ENCODE peak calls at places on chromosomes 16 and 17, in nine cellular contexts. M is A549, H is HCT116, Z is GM23338, F is Panc1, G is GM12878, O is SK-N-SH, X is K562, P is HepG2. A is an unnamed sample.

GRCh38 chr16:54282202-54282922 is 4.2 kb downstream of the IRX3 start:
- DNase-seq in M (peak), H (peak), Z (peak), F (no peak), G (no peak), O (peak), X (peak), P (no peak), A (peak)

GRCh38 chr17:78872486-78872885 is 30.5 kb downstream of the CEP295NL start:
- DNase-seq in M (no peak), H (no peak), Z (no peak), F (no peak), G (no peak), O (no peak), X (no peak), P (no peak), A (no peak)

GRCh38 chr17:36117505-36118382 is 14.1 kb downstream of the CCL4 start:
- DNase-seq in M (no peak), H (no peak), Z (no peak), F (no peak), G (no peak), O (no peak), X (no peak), P (no peak), A (no peak)

GRCh38 chr17:43671755-43672502 is 10.2 kb upstream of the MEOX1 start:
- DNase-seq in M (no peak), H (no peak), Z (no peak), F (no peak), G (no peak), O (no peak), X (no peak), P (no peak), A (no peak)

GRCh38 chr17:80123791-80124190 is 22.4 kb downstream of the GAA start:
- DNase-seq in M (no peak), H (no peak), Z (no peak), F (no peak), G (no peak), O (no peak), X (no peak), P (no peak), A (no peak)

GRCh38 chr17:36731806-36732205 is 130.4 kb downstream of the MRM1 start:
- DNase-seq in M (no peak), H (no peak), Z (peak), F (no peak), G (no peak), O (no peak), X (no peak), P (no peak), A (no peak)

GRCh38 chr17:38460716-38461650 is 32.7 kb downstream of the ARHGAP23 start:
- DNase-seq in M (no peak), H (no peak), Z (no peak), F (no peak), G (no peak), O (no peak), X (peak), P (no peak), A (no peak)

GRCh38 chr17:80799553-80800403 is 191.9 kb upstream of the CHMP6 start:
- DNase-seq in M (no peak), H (no peak), Z (no peak), F (no peak), G (no peak), O (no peak), X (no peak), P (no peak), A (no peak)

GRCh38 chr17:7313028-7313889 is 1.9 kb downstream of the GPS2 start:
- DNase-seq in M (peak), H (no peak), Z (peak), F (no peak), G (no peak), O (no peak), X (peak), P (peak), A (no peak)

GRCh38 chr16:54489225-54489781 is 202.7 kb upstream of the IRX3 start:
- DNase-seq in M (no peak), H (no peak), Z (no peak), F (no peak), G (no peak), O (no peak), X (no peak), P (no peak), A (no peak)

GRCh38 chr17:38725066-38725465 is 5.1 kb upstream of the CISD3 start:
- DNase-seq in M (no peak), H (no peak), Z (no peak), F (no peak), G (no peak), O (peak), X (no peak), P (no peak), A (no peak)

GRCh38 chr17:65902165-65902564 is 289.8 kb downstream of the CEP112 start:
- DNase-seq in M (no peak), H (no peak), Z (no peak), F (no peak), G (no peak), O (no peak), X (no peak), P (no peak), A (no peak)

GRCh38 chr17:44267165-44267455 is 825 bp downstream of the SLC4A1 start:
- DNase-seq in M (no peak), H (no peak), Z (no peak), F (no peak), G (no peak), O (no peak), X (no peak), P (no peak), A (no peak)

GRCh38 chr16:66705790-66706505 is 9.4 kb upstream of the CMTM4 start:
- DNase-seq in M (no peak), H (no peak), Z (no peak), F (no peak), G (no peak), O (no peak), X (no peak), P (no peak), A (no peak)

GRCh38 chr17:72295916-72296315 is 175.1 kb downstream of the SOX9 start:
- DNase-seq in M (no peak), H (no peak), Z (no peak), F (no peak), G (no peak), O (no peak), X (no peak), P (no peak), A (no peak)

GRCh38 chr17:76485569-76485968 is 15.7 kb downstream of the RHBDF2 start:
- DNase-seq in M (no peak), H (no peak), Z (no peak), F (no peak), G (no peak), O (no peak), X (no peak), P (no peak), A (no peak)

GRCh38 chr17:50161911-50162288 is 3.9 kb upstream of the SGCA start:
- DNase-seq in M (no peak), H (no peak), Z (peak), F (no peak), G (no peak), O (no peak), X (no peak), P (no peak), A (no peak)

GRCh38 chr17:40284085-40284713 is 3.5 kb upstream of the CDC6 start:
- DNase-seq in M (peak), H (peak), Z (no peak), F (no peak), G (no peak), O (no peak), X (no peak), P (no peak), A (no peak)
- H3K27ac ChIP-seq in M (peak), H (peak), Z (peak), F (no peak), G (no peak), O (peak), X (no peak), P (peak), A (no peak)

DNA sequence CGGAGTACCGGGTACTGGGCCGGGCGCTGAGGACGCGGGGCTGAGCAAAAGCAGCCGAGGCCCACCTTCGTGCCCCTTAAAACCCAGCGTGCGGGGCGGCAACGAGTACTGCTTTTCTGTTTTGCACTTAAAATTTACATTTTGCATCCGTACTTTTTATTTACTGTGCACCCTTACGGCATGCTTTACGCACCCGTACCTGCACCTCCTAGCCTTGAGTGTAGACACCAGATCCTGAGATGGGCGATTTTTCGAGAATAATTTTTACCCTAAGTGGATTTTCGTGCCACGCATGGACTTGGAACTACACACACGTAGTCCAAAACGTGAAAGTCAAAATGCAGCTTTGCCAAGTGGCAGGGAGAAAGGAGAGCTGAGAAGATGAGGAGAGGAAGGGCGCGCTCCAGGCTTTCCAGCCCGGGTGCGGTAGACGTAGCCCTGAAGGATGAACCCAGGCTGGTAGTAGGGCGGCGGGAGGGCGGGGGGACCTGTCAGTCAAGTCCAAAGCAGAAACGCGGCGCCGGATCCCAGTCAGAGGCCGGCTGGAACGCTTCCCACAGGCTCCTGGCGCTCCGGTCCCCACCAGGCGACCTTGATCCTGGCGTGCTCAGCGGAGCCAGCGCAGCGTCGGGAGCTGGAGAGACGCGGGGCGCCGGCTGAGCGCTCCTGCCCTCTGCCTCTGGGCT is 1.2 kb upstream of the CBLN1 start:
- DNase-seq in M (no peak), H (no peak), Z (peak), F (no peak), G (no peak), O (peak), X (no peak), P (peak), A (no peak)
- TF ChIP-seq REST in M (no peak), H (no peak), Z (no peak), F (no peak), G (no peak), O (no peak), X (no peak), P (no peak), A (no peak)

GRCh38 chr17:309361-309888 is 43.2 kb downstream of the RPH3AL start:
- DNase-seq in M (peak), H (no peak), Z (peak), F (no peak), G (no peak), O (peak), X (peak), P (peak), A (peak)
- TF ChIP-seq CTCF in M (peak), H (peak), Z (peak), F (no peak), G (peak), O (no peak), X (peak), P (peak), A (peak)

GRCh38 chr16:85639529-85640253 is 26.6 kb downstream of the GSE1 start:
- DNase-seq in M (no peak), H (no peak), Z (no peak), F (no peak), G (no peak), O (peak), X (no peak), P (no peak), A (no peak)
- H3K27ac ChIP-seq in M (no peak), H (no peak), Z (peak), F (no peak), G (no peak), O (no peak), X (no peak), P (no peak), A (no peak)

A was measured in HL-60.